ENCODE peak calls at places on chromosomes 16 and 17, in seven cellular contexts. E is MM.1S, Z is psoas muscle, X is adrenal gland, R is left lung, D is PC-9, W is cardiac muscle cell. H is an unnamed sample.

GRCh38 chr17:8125947-8126305 is 2.0 kb upstream of the HES7 start:
- DNase-seq in E (no peak), Z (no peak), X (no peak), R (peak; percentile 79), D (no peak), W (peak; percentile 44), H (no peak)

GRCh38 chr16:72995151-72995881 is 52.6 kb downstream of the ZFHX3 start:
- DNase-seq in E (no peak), Z (no peak), X (no peak), R (no peak), D (no peak), W (no peak), H (no peak)

GRCh38 chr16:2498531-2499253 is 15.1 kb upstream of the ATP6V0C start:
- DNase-seq in E (no peak), Z (no peak), X (no peak), R (peak; percentile 85), D (peak; percentile 60), W (no peak), H (no peak)

GRCh38 chr17:50218771-50219315 is 17.4 kb upstream of the COL1A1 start:
- DNase-seq in E (no peak), Z (no peak), X (no peak), R (no peak), D (peak; percentile 69), W (no peak), H (no peak)

GRCh38 chr16:56212144-56212543 is 20.9 kb downstream of the GNAO1 start:
- DNase-seq in E (no peak), Z (no peak), X (no peak), R (no peak), D (no peak), W (no peak), H (no peak)

GRCh38 chr16:80167657-80168056 is 373.1 kb upstream of the DYNLRB2 start:
- DNase-seq in E (no peak), Z (no peak), X (no peak), R (no peak), D (no peak), W (no peak), H (no peak)

GRCh38 chr17:18158022-18158600 is 25.5 kb upstream of the ALKBH5 start:
- DNase-seq in E (peak; percentile 90), Z (peak; percentile 92), X (peak; percentile 87), R (peak; percentile 99), D (peak; percentile 69), W (peak; percentile 81), H (peak; percentile 98)

GRCh38 chr17:32259596-32259995 is 6.0 kb upstream of the RHBDL3 start:
- DNase-seq in E (no peak), Z (no peak), X (peak; percentile 67), R (no peak), D (no peak), W (no peak), H (no peak)

GRCh38 chr17:17822189-17822978 is 14.4 kb downstream of the SREBF1 start:
- DNase-seq in E (no peak), Z (peak; percentile 86), X (peak; percentile 95), R (no peak), D (no peak), W (no peak), H (no peak)

GRCh38 chr17:42989726-42990652 is 8.2 kb upstream of the RPL27 start:
- DNase-seq in E (no peak), Z (no peak), X (no peak), R (no peak), D (peak; percentile 87), W (no peak), H (peak; percentile 12)

GRCh38 chr17:60169921-60170817 is 20.4 kb downstream of the CA4 start:
- DNase-seq in E (no peak), Z (peak; percentile 49), X (no peak), R (no peak), D (no peak), W (no peak), H (no peak)

DNA sequence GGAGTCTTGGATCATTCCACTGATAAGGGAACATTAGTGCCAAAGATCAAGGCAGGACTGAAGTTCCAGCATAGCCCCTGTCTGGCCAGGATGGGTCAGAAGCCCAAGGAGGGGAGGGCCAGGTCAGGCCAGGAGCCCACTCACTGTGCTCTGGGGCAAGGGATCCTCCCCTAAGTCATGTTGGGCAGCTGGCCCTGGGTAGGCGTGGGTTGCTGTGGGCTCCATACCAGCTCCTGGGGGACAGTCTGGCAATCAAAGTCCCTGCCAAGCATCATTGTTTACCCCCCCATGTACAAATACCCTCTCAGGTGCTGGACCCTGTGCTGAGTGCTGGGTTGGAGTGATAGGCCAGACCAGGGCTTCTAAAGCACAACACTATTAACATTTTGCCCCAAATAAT is 130.5 kb downstream of the IRX5 start:
- DNase-seq in E (no peak), Z (no peak), X (no peak), R (no peak), D (no peak), W (no peak), H (no peak)
- H3K4me1 ChIP-seq in E (no peaks in the 10 kb centered on the region), Z (no peaks in the 10 kb centered on the region), X (no peaks in the 10 kb centered on the region), R (no peaks in the 10 kb centered on the region), D (no peaks in the 10 kb centered on the region), W (no peaks in the 10 kb centered on the region), H (no peaks in the 10 kb centered on the region)

GRCh38 chr16:4634768-4635167 is 10.1 kb downstream of the MGRN1 start:
- DNase-seq in E (no peak), Z (no peak), X (no peak), R (no peak), D (no peak), W (no peak), H (no peak)
- H3K27ac ChIP-seq in E (no peak overlapping the region), Z (no peak overlapping the region), X (no peak overlapping the region), R (no peak overlapping the region), D (no peak overlapping the region), W (no peak overlapping the region), H (no peak overlapping the region)

DNA sequence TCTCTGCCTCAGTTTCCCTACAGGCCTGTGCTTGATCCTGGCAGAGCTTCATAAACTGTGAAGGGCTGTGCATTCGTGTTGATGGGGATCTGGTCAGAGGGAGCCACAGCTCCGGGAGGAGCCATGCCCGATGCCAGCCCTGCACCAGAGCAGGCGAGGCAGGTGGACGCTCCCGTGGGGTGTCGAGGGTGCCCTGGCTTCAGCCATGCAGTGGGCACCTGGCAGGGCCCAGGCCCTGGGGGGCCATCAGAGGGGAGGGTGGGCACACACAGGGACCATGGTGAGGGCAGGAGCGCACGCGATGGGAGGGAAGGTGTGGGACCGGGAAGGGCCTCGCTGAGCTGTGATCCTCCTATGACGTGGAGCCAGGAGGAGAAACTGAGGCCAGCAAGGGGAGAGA is 22.0 kb downstream of the ZFPM1 start:
- DNase-seq in E (no peak), Z (no peak), X (no peak), R (no peak), D (no peak), W (no peak), H (no peak)
- H3K4me1 ChIP-seq in E (no peaks in the 10 kb centered on the region), Z (no peaks in the 10 kb centered on the region), X (peaks cover 7% of the 10 kb centered on the region), R (no peaks in the 10 kb centered on the region), D (no peaks in the 10 kb centered on the region), W (peaks cover 28% of the 10 kb centered on the region), H (no peaks in the 10 kb centered on the region)

DNA sequence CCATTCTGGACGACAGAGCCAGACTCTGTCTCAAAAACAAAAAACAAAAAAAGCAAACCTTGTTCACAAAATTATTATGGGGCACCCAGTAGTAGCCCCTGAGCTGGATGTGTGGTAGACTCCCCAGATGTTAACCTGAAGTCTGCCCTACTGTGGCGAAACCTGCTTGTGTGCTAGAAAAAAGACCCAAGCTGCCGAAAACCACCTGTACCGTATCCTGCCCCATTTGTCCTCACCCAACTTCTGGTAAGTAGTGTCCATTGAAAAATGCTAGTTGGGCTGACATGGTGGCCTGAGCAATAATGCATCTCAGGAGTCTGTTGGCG is 9.1 kb downstream of the RMI2 start:
- DNase-seq in E (peak; percentile 53), Z (no peak), X (no peak), R (no peak), D (no peak), W (no peak), H (no peak)
- H3K27ac ChIP-seq in E (peak overlapping the region; percentile 56), Z (no peak overlapping the region), X (no peak overlapping the region), R (peak overlapping the region; percentile 55), D (no peak overlapping the region), W (no peak overlapping the region), H (no peak overlapping the region)

H was measured in aorta.